ENCODE peak calls at places on chromosomes 12 and 14, in five cellular contexts. L, H, K, B and G are unnamed samples.

GRCh38 chr12:31387466-31387865 is 61.5 kb upstream of the SINHCAF start:
- DNase-seq in L (peak), H (no peak), K (no peak), B (no peak), G (no peak)

GRCh38 chr12:34126239-34126641 is 103.9 kb downstream of the ALG10 start:
- DNase-seq in L (peak), H (no peak), K (no peak), B (no peak), G (peak)

GRCh38 chr12:123713398-123714301 is 1.5 kb downstream of the ATP6V0A2 start:
- DNase-seq in L (peak), H (no peak), K (no peak), B (peak), G (peak)

GRCh38 chr12:67517181-67517887 is 131.2 kb upstream of the DYRK2 start:
- DNase-seq in L (peak), H (peak), K (no peak), B (no peak), G (no peak)

GRCh38 chr14:102922490-102923200 is at the start of gene AMN:
- DNase-seq in L (peak), H (no peak), K (no peak), B (peak), G (peak)

GRCh38 chr14:95741051-95741490 is 27.1 kb upstream of the TCL1A start:
- DNase-seq in L (no peak), H (peak), K (no peak), B (no peak), G (no peak)

GRCh38 chr14:91897121-91897701 is 29.9 kb upstream of the TC2N start:
- DNase-seq in L (no peak), H (no peak), K (no peak), B (no peak), G (no peak)

GRCh38 chr14:72638021-72638420 is 255.9 kb downstream of the DPF3 start:
- DNase-seq in L (no peak), H (no peak), K (no peak), B (no peak), G (no peak)

DNA sequence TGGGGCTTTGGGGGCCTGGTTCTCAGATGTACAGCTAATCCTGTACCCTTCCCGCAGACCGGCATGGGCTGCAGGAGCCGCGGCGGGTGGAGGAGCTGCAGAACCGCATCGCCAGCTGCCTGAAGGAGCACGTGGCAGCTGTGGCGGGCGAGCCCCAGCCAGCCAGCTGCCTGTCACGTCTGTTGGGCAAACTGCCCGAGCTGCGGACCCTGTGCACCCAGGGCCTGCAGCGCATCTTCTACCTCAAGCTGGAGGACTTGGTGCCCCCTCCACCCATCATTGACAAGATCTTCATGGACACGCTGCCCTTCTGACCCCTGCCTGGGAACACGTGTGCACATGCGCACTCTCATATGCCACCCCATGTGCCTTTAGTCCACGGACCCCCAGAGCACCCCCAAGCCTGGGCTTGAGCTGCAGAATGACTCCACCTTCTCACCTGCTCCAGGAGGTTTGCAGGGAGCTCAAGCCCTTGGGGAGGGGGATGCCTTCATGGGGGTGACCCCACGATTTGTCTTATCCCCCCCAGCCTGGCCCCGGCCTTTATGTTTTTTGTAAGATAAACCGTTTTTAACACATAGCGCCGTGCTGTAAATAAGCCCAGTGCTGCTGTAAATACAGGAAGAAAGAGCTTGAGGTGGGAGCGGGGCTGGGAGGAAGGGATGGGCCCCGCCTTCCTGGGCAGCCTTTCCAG is 7.5 kb downstream of the NR4A1 start:
- DNase-seq in L (no peak), H (no peak), K (no peak), B (no peak), G (no peak)
- TF ChIP-seq ZBTB33 in L (no peak), H (no peak), K (no peak), B (no peak), G (no peak)

GRCh38 chr14:52253503-52253902 is 14.0 kb upstream of the PTGDR start:
- DNase-seq in L (no peak), H (no peak), K (no peak), B (no peak), G (no peak)
- TF ChIP-seq JUND in L (no peak), H (no peak), K (no peak), B (no peak), G (no peak)

GRCh38 chr14:77303417-77304156 is 17.1 kb downstream of the POMT2 start:
- DNase-seq in L (peak), H (peak), K (no peak), B (no peak), G (peak)

GRCh38 chr14:77299776-77300175 is 20.9 kb downstream of the POMT2 start:
- DNase-seq in L (no peak), H (no peak), K (no peak), B (no peak), G (no peak)

GRCh38 chr14:77301103-77301502 is 19.6 kb downstream of the POMT2 start:
- DNase-seq in L (peak), H (peak), K (no peak), B (peak), G (peak)

GRCh38 chr14:77305696-77306095 is 15.0 kb downstream of the POMT2 start:
- DNase-seq in L (no peak), H (no peak), K (no peak), B (no peak), G (no peak)

DNA sequence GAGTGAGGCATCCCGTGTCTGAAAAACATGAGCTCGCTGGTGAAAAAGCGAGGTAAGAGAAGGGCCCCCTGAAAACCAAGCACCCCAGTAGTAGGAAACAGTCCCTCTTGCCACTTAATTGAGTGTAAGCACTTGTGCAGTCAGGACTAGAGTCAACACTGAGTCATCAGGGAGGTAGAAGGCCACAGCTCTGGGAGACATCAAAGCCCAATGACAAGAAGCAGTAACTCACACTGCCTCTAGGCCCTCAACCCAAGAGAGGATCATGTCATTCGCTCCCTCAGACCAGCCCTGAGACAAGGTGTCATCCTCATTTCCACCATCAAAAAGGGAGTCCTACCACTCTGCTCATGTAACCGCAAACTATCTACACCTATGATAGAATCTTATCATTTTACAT is 17.8 kb downstream of the POMT2 start:
- DNase-seq in L (peak), H (peak), K (no peak), B (no peak), G (peak)
- TF ChIP-seq ZBTB33 in L (no peak), H (no peak), K (no peak), B (no peak), G (no peak)

DNA sequence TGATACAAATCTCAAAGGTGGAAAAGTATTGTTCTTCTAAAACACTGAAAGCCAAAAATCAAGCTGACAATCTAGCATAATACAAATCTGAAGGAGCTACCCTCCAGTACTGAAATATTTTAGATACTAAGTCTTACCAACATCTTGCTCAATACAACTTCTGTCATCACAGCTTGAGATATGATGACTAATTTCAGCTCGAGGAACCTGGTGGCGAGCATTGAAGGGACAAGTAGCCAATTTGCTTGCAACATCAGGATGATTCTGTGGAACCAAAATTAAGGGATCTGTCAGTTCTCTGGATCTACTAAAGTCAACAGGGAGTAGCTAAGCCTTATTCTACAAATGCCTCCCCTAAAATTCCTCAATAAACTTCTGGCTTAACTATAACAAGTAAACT is 10.4 kb downstream of the GTSF1 start:
- DNase-seq in L (no peak), H (no peak), K (no peak), B (no peak), G (no peak)
- TF ChIP-seq JUND in L (no peak), H (no peak), K (no peak), B (no peak), G (no peak)

DNA sequence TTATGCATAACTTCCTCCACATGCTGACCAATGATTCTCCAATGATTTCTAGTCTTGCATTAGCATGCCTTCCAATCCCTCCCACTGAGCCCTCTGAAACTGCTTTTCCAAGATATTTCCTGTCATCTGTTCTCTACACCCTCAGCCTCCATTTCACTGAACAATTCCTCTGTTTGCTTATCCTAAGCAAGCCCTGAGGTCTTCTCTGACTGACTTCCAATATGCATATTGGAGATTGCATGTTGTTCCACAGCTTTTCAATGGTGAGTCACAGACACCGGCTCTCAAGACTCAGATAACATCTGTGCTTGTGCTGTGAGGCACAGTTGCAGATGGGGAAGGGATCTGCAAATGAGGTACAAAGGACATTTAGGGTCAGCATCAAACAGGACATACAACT is 141.0 kb downstream of the SLC16A7 start:
- DNase-seq in L (no peak), H (no peak), K (no peak), B (no peak), G (no peak)
- TF ChIP-seq ZBTB33 in L (no peak), H (no peak), K (no peak), B (no peak), G (no peak)

GRCh38 chr12:46457958-46458357 is 85.4 kb upstream of the SLC38A2 start:
- DNase-seq in L (no peak), H (no peak), K (no peak), B (no peak), G (no peak)

GRCh38 chr12:46459881-46460545 is 87.4 kb upstream of the SLC38A2 start:
- DNase-seq in L (no peak), H (no peak), K (no peak), B (no peak), G (no peak)

GRCh38 chr12:46460682-46461215 is 88.2 kb upstream of the SLC38A2 start:
- DNase-seq in L (no peak), H (no peak), K (no peak), B (no peak), G (no peak)

GRCh38 chr12:46458500-46459106 is 86.0 kb upstream of the SLC38A2 start:
- DNase-seq in L (no peak), H (no peak), K (no peak), B (no peak), G (no peak)

DNA sequence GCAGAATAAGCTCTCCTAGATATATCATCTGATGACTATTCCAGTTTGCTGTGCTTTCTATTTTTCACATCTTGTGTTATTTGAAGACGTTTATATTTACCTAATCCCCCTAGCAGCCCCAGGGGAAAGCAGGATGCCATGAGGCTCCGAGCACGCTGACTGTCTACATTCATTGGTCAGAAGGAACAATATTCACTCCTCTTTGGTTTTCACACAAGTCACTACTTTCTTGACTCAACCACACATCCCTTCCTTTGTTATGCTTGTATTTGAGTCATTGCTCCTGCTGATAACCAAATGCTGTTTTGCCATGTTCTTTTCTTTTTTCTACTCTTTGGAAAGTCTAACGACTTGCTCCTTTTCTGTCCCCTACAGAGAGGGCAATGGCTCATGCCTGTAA is 86.5 kb upstream of the SLC38A2 start:
- DNase-seq in L (no peak), H (no peak), K (no peak), B (no peak), G (no peak)
- TF ChIP-seq JUND in L (no peak), H (no peak), K (no peak), B (no peak), G (no peak)

GRCh38 chr12:95633049-95633545 is 81.8 kb upstream of the USP44 start:
- DNase-seq in L (no peak), H (peak), K (no peak), B (no peak), G (peak)
- TF ChIP-seq ZBTB33 in L (no peak), H (no peak), K (no peak), B (no peak), G (no peak)